ENCODE peak calls at places on chromosomes 3 and 15, in five cellular contexts. I, N, Q, W and G are unnamed samples.

GRCh38 chr3:184546252-184546651 is 15.3 kb upstream of the EPHB3 start:
- DNase-seq in I (no peak), N (peak), Q (peak), W (no peak), G (no peak)

GRCh38 chr15:30941520-30941919 is 37.8 kb downstream of the FAN1 start:
- DNase-seq in I (no peak), N (no peak), Q (no peak), W (no peak), G (no peak)

GRCh38 chr3:16801698-16802097 is 83.1 kb upstream of the PLCL2 start:
- DNase-seq in I (no peak), N (no peak), Q (no peak), W (no peak), G (no peak)

GRCh38 chr15:38861108-38861507 is 296.5 kb upstream of the RASGRP1 start:
- DNase-seq in I (no peak), N (no peak), Q (no peak), W (no peak), G (no peak)

GRCh38 chr3:12750658-12751071 is 8.4 kb downstream of the TMEM40 start:
- DNase-seq in I (peak), N (no peak), Q (no peak), W (no peak), G (no peak)

GRCh38 chr3:12462159-12462962 is 21.9 kb upstream of the TSEN2 start:
- DNase-seq in I (no peak), N (no peak), Q (peak), W (no peak), G (no peak)

GRCh38 chr3:138154534-138154933 is 20.2 kb downstream of the DBR1 start:
- DNase-seq in I (no peak), N (no peak), Q (no peak), W (no peak), G (no peak)

GRCh38 chr3:158743664-158744566 is 11.7 kb upstream of the RARRES1 start:
- DNase-seq in I (no peak), N (no peak), Q (no peak), W (no peak), G (no peak)

GRCh38 chr3:13229291-13229949 is 156.2 kb upstream of the IQSEC1 start:
- DNase-seq in I (no peak), N (no peak), Q (no peak), W (no peak), G (peak)

GRCh38 chr3:131110087-131110486 is 83.4 kb downstream of the NEK11 start:
- DNase-seq in I (no peak), N (no peak), Q (no peak), W (no peak), G (no peak)

GRCh38 chr3:11558461-11558903 is 85.2 kb downstream of the VGLL4 start:
- DNase-seq in I (no peak), N (no peak), Q (no peak), W (no peak), G (peak)

GRCh38 chr15:39667382-39668127 is 86.7 kb downstream of the THBS1 start:
- DNase-seq in I (no peak), N (no peak), Q (no peak), W (no peak), G (no peak)

GRCh38 chr3:55718074-55718473 is 231.0 kb upstream of the WNT5A start:
- DNase-seq in I (no peak), N (no peak), Q (no peak), W (no peak), G (no peak)

GRCh38 chr3:128804017-128804816 is 75.2 kb upstream of the ACAD9 start:
- DNase-seq in I (peak), N (no peak), Q (no peak), W (no peak), G (no peak)

GRCh38 chr3:21326704-21327103 is 424.3 kb downstream of the ZNF385D start:
- DNase-seq in I (no peak), N (no peak), Q (no peak), W (no peak), G (no peak)

GRCh38 chr3:129554356-129555120 is 11.6 kb downstream of the H1-8 start:
- DNase-seq in I (no peak), N (no peak), Q (no peak), W (no peak), G (no peak)

GRCh38 chr3:168828943-168829342 is 733.2 kb upstream of the GOLIM4 start:
- DNase-seq in I (no peak), N (no peak), Q (no peak), W (no peak), G (no peak)

GRCh38 chr3:45546636-45547201 is 47.8 kb upstream of the LIMD1 start:
- DNase-seq in I (peak), N (no peak), Q (no peak), W (no peak), G (no peak)

GRCh38 chr3:5021571-5022092 is 42.4 kb downstream of the BHLHE40 start:
- DNase-seq in I (peak), N (no peak), Q (no peak), W (no peak), G (no peak)

GRCh38 chr3:27166888-27167287 is 202.3 kb downstream of the NEK10 start:
- DNase-seq in I (no peak), N (no peak), Q (no peak), W (no peak), G (no peak)

GRCh38 chr3:5194801-5195509 is 7.4 kb downstream of the EDEM1 start:
- DNase-seq in I (no peak), N (no peak), Q (peak), W (no peak), G (no peak)

GRCh38 chr15:39558421-39558820 is 22.5 kb upstream of the THBS1 start:
- DNase-seq in I (no peak), N (no peak), Q (no peak), W (no peak), G (no peak)

GRCh38 chr3:5226783-5227182 is 39.3 kb downstream of the EDEM1 start:
- DNase-seq in I (no peak), N (no peak), Q (no peak), W (no peak), G (no peak)

GRCh38 chr3:105906834-105907233 is 38.0 kb upstream of the CBLB start:
- DNase-seq in I (no peak), N (peak), Q (no peak), W (no peak), G (no peak)

GRCh38 chr3:40978442-40978841 is 220.9 kb upstream of the CTNNB1 start:
- DNase-seq in I (no peak), N (no peak), Q (no peak), W (no peak), G (no peak)

GRCh38 chr3:102936511-102936910 is 501.7 kb downstream of the ZPLD1 start:
- DNase-seq in I (no peak), N (no peak), Q (no peak), W (no peak), G (no peak)

GRCh38 chr3:120093923-120094775 is at the start of gene GSK3B:
- DNase-seq in I (peak), N (peak), Q (no peak), W (peak), G (peak)

GRCh38 chr3:175383366-175383765 is 524.2 kb downstream of the NAALADL2 start:
- DNase-seq in I (no peak), N (no peak), Q (no peak), W (no peak), G (no peak)

GRCh38 chr15:41780266-41780665 is 6.0 kb downstream of the MAPKBP1 start:
- DNase-seq in I (no peak), N (no peak), Q (no peak), W (no peak), G (no peak)

GRCh38 chr3:15286022-15286421 is 46.4 kb downstream of the SH3BP5 start:
- DNase-seq in I (no peak), N (no peak), Q (no peak), W (no peak), G (no peak)

GRCh38 chr3:54374214-54374855 is 252.0 kb downstream of the CACNA2D3 start:
- DNase-seq in I (no peak), N (no peak), Q (no peak), W (no peak), G (no peak)

GRCh38 chr3:55585856-55586255 is 98.8 kb upstream of the WNT5A start:
- DNase-seq in I (no peak), N (no peak), Q (no peak), W (no peak), G (no peak)

GRCh38 chr3:50166309-50167019 is 11.3 kb downstream of the SEMA3F start:
- DNase-seq in I (no peak), N (no peak), Q (no peak), W (no peak), G (no peak)

GRCh38 chr15:37789881-37790280 is 144.6 kb upstream of the TMCO5A start:
- DNase-seq in I (no peak), N (no peak), Q (no peak), W (no peak), G (no peak)

GRCh38 chr3:62318365-62318751 is 55.0 kb downstream of the FEZF2 start:
- DNase-seq in I (no peak), N (no peak), Q (no peak), W (no peak), G (no peak)

GRCh38 chr15:49468440-49468839 is 45.4 kb downstream of the FGF7 start:
- DNase-seq in I (no peak), N (no peak), Q (no peak), W (no peak), G (no peak)

GRCh38 chr3:133691410-133692107 is 29.8 kb upstream of the TOPBP1 start:
- DNase-seq in I (no peak), N (no peak), Q (no peak), W (no peak), G (no peak)

GRCh38 chr3:49428697-49429100 is 425 bp downstream of the NICN1 start:
- DNase-seq in I (no peak), N (no peak), Q (no peak), W (no peak), G (no peak)